ENCODE peak calls at places on chromosomes 1 and 21, in eight cellular contexts. R is esophagus muscularis mucosa; Z is GM23338; B is OCI-M1; X is upper lobe of right lung; Y is activated naive CD4-positive, alpha-beta T cell; T is GM03348; G is A172. W is an unnamed sample.

GRCh38 chr1:41566274-41566885 is 81.9 kb upstream of the EDN2 start:
- DNase-seq in R (no peak), Z (no peak), B (no peak), X (peak), Y (no peak), T (no peak), G (no peak), W (no peak)

GRCh38 chr1:41358152-41358937 is 2.9 kb upstream of the FOXO6 start:
- DNase-seq in R (no peak), Z (peak), B (no peak), X (peak), Y (no peak), T (peak), G (no peak), W (no peak)

GRCh38 chr1:109733235-109733634 is 7.6 kb downstream of the GSTM3 start:
- DNase-seq in R (no peak), Z (no peak), B (no peak), X (no peak), Y (no peak), T (no peak), G (no peak), W (no peak)

GRCh38 chr1:155319536-155319935 is 1.2 kb upstream of the RUSC1 start:
- DNase-seq in R (no peak), Z (no peak), B (no peak), X (no peak), Y (no peak), T (no peak), G (no peak), W (no peak)

GRCh38 chr1:175742790-175743459 is 470 bp downstream of the TNR start:
- DNase-seq in R (no peak), Z (peak), B (peak), X (no peak), Y (no peak), T (peak), G (peak), W (no peak)

GRCh38 chr1:205497351-205497750 is 7.1 kb upstream of the CDK18 start:
- DNase-seq in R (no peak), Z (no peak), B (no peak), X (no peak), Y (no peak), T (no peak), G (no peak), W (no peak)

GRCh38 chr1:199878818-199879217 is 148.7 kb upstream of the NR5A2 start:
- DNase-seq in R (peak), Z (no peak), B (no peak), X (no peak), Y (no peak), T (no peak), G (no peak), W (no peak)

GRCh38 chr1:104787866-104788510 is 1038.3 kb downstream of the AMY1C start:
- DNase-seq in R (no peak), Z (no peak), B (no peak), X (peak), Y (no peak), T (no peak), G (no peak), W (no peak)

GRCh38 chr1:9630331-9631081 is 21.0 kb upstream of the PIK3CD start:
- DNase-seq in R (no peak), Z (no peak), B (no peak), X (no peak), Y (no peak), T (no peak), G (no peak), W (no peak)

GRCh38 chr1:226487921-226488320 is 60.6 kb upstream of the STUM start:
- DNase-seq in R (no peak), Z (no peak), B (no peak), X (no peak), Y (no peak), T (no peak), G (no peak), W (peak)

GRCh38 chr1:8448906-8449661 is 131.2 kb downstream of the SLC45A1 start:
- DNase-seq in R (no peak), Z (no peak), B (no peak), X (no peak), Y (no peak), T (peak), G (no peak), W (no peak)

GRCh38 chr1:161172349-161172748 is 5.0 kb downstream of the B4GALT3 start:
- DNase-seq in R (no peak), Z (no peak), B (no peak), X (no peak), Y (no peak), T (no peak), G (no peak), W (no peak)

GRCh38 chr1:109208847-109209463 is 4.8 kb upstream of the SARS1 start:
- DNase-seq in R (no peak), Z (no peak), B (no peak), X (no peak), Y (no peak), T (no peak), G (peak), W (no peak)

GRCh38 chr1:67468066-67468718 is 38.0 kb upstream of the SERBP1 start:
- DNase-seq in R (no peak), Z (no peak), B (no peak), X (no peak), Y (no peak), T (peak), G (peak), W (peak)

GRCh38 chr1:63758805-63759204 is 15.0 kb upstream of the ROR1 start:
- DNase-seq in R (no peak), Z (no peak), B (no peak), X (no peak), Y (no peak), T (no peak), G (no peak), W (no peak)

GRCh38 chr1:167447521-167448136 is 70.7 kb downstream of the CD247 start:
- DNase-seq in R (no peak), Z (peak), B (peak), X (no peak), Y (no peak), T (no peak), G (peak), W (no peak)

GRCh38 chr1:40363721-40364120 is 9.8 kb upstream of the SMAP2 start:
- DNase-seq in R (no peak), Z (peak), B (peak), X (no peak), Y (no peak), T (no peak), G (no peak), W (no peak)

GRCh38 chr1:247295746-247296145 is 35.9 kb downstream of the ZNF496 start:
- DNase-seq in R (no peak), Z (no peak), B (no peak), X (peak), Y (no peak), T (no peak), G (no peak), W (no peak)

GRCh38 chr21:45006536-45007079 is 66.8 kb downstream of the SLX9 start:
- DNase-seq in R (no peak), Z (no peak), B (no peak), X (no peak), Y (no peak), T (no peak), G (no peak), W (no peak)

GRCh38 chr1:28035420-28035819 is 53.0 kb downstream of the EYA3 start:
- DNase-seq in R (no peak), Z (no peak), B (no peak), X (no peak), Y (no peak), T (no peak), G (no peak), W (no peak)

GRCh38 chr1:160169553-160170399 is 18.4 kb downstream of the ATP1A4 start:
- DNase-seq in R (no peak), Z (peak), B (no peak), X (no peak), Y (no peak), T (no peak), G (no peak), W (no peak)

GRCh38 chr1:236953161-236953560 is 51.1 kb downstream of the MT1HL1 start:
- DNase-seq in R (no peak), Z (no peak), B (no peak), X (no peak), Y (no peak), T (no peak), G (no peak), W (no peak)

GRCh38 chr1:208081972-208082371 is 162.2 kb downstream of the PLXNA2 start:
- DNase-seq in R (no peak), Z (peak), B (no peak), X (no peak), Y (no peak), T (no peak), G (no peak), W (no peak)

GRCh38 chr1:43853161-43853921 is 80.3 kb upstream of the ARTN start:
- DNase-seq in R (no peak), Z (no peak), B (peak), X (peak), Y (no peak), T (peak), G (peak), W (peak)

GRCh38 chr1:1397839-1398523 is 1.2 kb downstream of the CCNL2 start:
- DNase-seq in R (no peak), Z (no peak), B (peak), X (no peak), Y (no peak), T (peak), G (no peak), W (no peak)

GRCh38 chr1:203135636-203136305 is 8.2 kb downstream of the ADORA1 start:
- DNase-seq in R (no peak), Z (no peak), B (peak), X (peak), Y (no peak), T (no peak), G (peak), W (no peak)

GRCh38 chr1:41682845-41683630 is 198.6 kb upstream of the EDN2 start:
- DNase-seq in R (no peak), Z (no peak), B (no peak), X (peak), Y (no peak), T (no peak), G (no peak), W (no peak)

GRCh38 chr21:36761685-36762084 is 62.8 kb downstream of the SIM2 start:
- DNase-seq in R (no peak), Z (no peak), B (no peak), X (no peak), Y (no peak), T (no peak), G (no peak), W (no peak)

GRCh38 chr1:32250893-32251716 is at the start of gene LCK:
- DNase-seq in R (no peak), Z (peak), B (no peak), X (no peak), Y (no peak), T (no peak), G (no peak), W (no peak)

GRCh38 chr1:116502915-116503314 is 67.9 kb downstream of the CD58 start:
- DNase-seq in R (no peak), Z (no peak), B (no peak), X (no peak), Y (no peak), T (no peak), G (no peak), W (no peak)

GRCh38 chr1:67646145-67647035 is 38.6 kb upstream of the GADD45A start:
- DNase-seq in R (peak), Z (no peak), B (peak), X (no peak), Y (no peak), T (no peak), G (peak), W (peak)

GRCh38 chr1:30753660-30754123 is 3.9 kb downstream of the LAPTM5 start:
- DNase-seq in R (no peak), Z (no peak), B (no peak), X (no peak), Y (no peak), T (no peak), G (no peak), W (no peak)

W was measured in MG63.